ENCODE peak calls at places on chromosomes 2 and 18, in nine cellular contexts. One of them, this sample, is unnamed.

GRCh38 chr2:201953386-201953785 is 80.3 kb upstream of the FZD7 start:
- DNase-seq in left ventricle myocardium inferior: no peak
- DNase-seq in adrenal gland: no peak
- DNase-seq in neural crest cell: no peak
- DNase-seq in nephron progenitor cell: no peak
- DNase-seq in K562: no peak
- DNase-seq in IMR-90: no peak
- DNase-seq in Calu3: no peak
- DNase-seq in tibial artery: no peak
- DNase-seq in this sample: no peak

GRCh38 chr2:56379066-56379465 is 195.3 kb downstream of the CCDC85A start:
- DNase-seq in left ventricle myocardium inferior: no peak
- DNase-seq in adrenal gland: no peak
- DNase-seq in neural crest cell: no peak
- DNase-seq in nephron progenitor cell: no peak
- DNase-seq in K562: no peak
- DNase-seq in IMR-90: no peak
- DNase-seq in Calu3: no peak
- DNase-seq in tibial artery: no peak
- DNase-seq in this sample: no peak

GRCh38 chr18:64164883-64165282 is 16.0 kb upstream of the LINC00305 start:
- DNase-seq in left ventricle myocardium inferior: no peak
- DNase-seq in adrenal gland: no peak
- DNase-seq in neural crest cell: no peak
- DNase-seq in nephron progenitor cell: no peak
- DNase-seq in K562: no peak
- DNase-seq in IMR-90: no peak
- DNase-seq in Calu3: no peak
- DNase-seq in tibial artery: no peak
- DNase-seq in this sample: no peak

GRCh38 chr18:35117951-35118411 is 76.8 kb downstream of the MAPRE2 start:
- DNase-seq in left ventricle myocardium inferior: no peak
- DNase-seq in adrenal gland: peak; percentile 75
- DNase-seq in neural crest cell: no peak
- DNase-seq in nephron progenitor cell: peak; percentile 15
- DNase-seq in K562: no peak
- DNase-seq in IMR-90: peak; percentile 70
- DNase-seq in Calu3: no peak
- DNase-seq in tibial artery: no peak
- DNase-seq in this sample: no peak

GRCh38 chr2:32810909-32811495 is 135.8 kb upstream of the LTBP1 start:
- DNase-seq in left ventricle myocardium inferior: no peak
- DNase-seq in adrenal gland: no peak
- DNase-seq in neural crest cell: no peak
- DNase-seq in nephron progenitor cell: no peak
- DNase-seq in K562: no peak
- DNase-seq in IMR-90: no peak
- DNase-seq in Calu3: no peak
- DNase-seq in tibial artery: no peak
- DNase-seq in this sample: no peak

GRCh38 chr2:170361359-170361936 is 183.5 kb downstream of the MYO3B start:
- DNase-seq in left ventricle myocardium inferior: no peak
- DNase-seq in adrenal gland: peak; percentile 22
- DNase-seq in neural crest cell: peak; percentile 66
- DNase-seq in nephron progenitor cell: peak; percentile 69
- DNase-seq in K562: peak; percentile 90
- DNase-seq in IMR-90: peak; percentile 50
- DNase-seq in Calu3: peak; percentile 56
- DNase-seq in tibial artery: no peak
- DNase-seq in this sample: peak; percentile 70

GRCh38 chr2:151544449-151544848 is 134.7 kb downstream of the RIF1 start:
- DNase-seq in left ventricle myocardium inferior: no peak
- DNase-seq in adrenal gland: no peak
- DNase-seq in neural crest cell: no peak
- DNase-seq in nephron progenitor cell: no peak
- DNase-seq in K562: no peak
- DNase-seq in IMR-90: no peak
- DNase-seq in Calu3: no peak
- DNase-seq in tibial artery: no peak
- DNase-seq in this sample: no peak

GRCh38 chr2:12852135-12852534 is 135.4 kb downstream of the TRIB2 start:
- DNase-seq in left ventricle myocardium inferior: no peak
- DNase-seq in adrenal gland: no peak
- DNase-seq in neural crest cell: no peak
- DNase-seq in nephron progenitor cell: no peak
- DNase-seq in K562: peak; percentile 58
- DNase-seq in IMR-90: no peak
- DNase-seq in Calu3: no peak
- DNase-seq in tibial artery: no peak
- DNase-seq in this sample: no peak

GRCh38 chr2:179939282-179939681 is 67.8 kb downstream of the CWC22 start:
- DNase-seq in left ventricle myocardium inferior: no peak
- DNase-seq in adrenal gland: no peak
- DNase-seq in neural crest cell: no peak
- DNase-seq in nephron progenitor cell: no peak
- DNase-seq in K562: peak; percentile 18
- DNase-seq in IMR-90: no peak
- DNase-seq in Calu3: no peak
- DNase-seq in tibial artery: no peak
- DNase-seq in this sample: no peak

GRCh38 chr2:67574230-67574629 is 177.1 kb downstream of the ETAA1 start:
- DNase-seq in left ventricle myocardium inferior: no peak
- DNase-seq in adrenal gland: no peak
- DNase-seq in neural crest cell: no peak
- DNase-seq in nephron progenitor cell: no peak
- DNase-seq in K562: no peak
- DNase-seq in IMR-90: peak; percentile 88
- DNase-seq in Calu3: no peak
- DNase-seq in tibial artery: no peak
- DNase-seq in this sample: no peak

GRCh38 chr2:95530734-95531133 is 46.2 kb upstream of the TRIM43B start:
- DNase-seq in left ventricle myocardium inferior: no peak
- DNase-seq in adrenal gland: no peak
- DNase-seq in neural crest cell: no peak
- DNase-seq in nephron progenitor cell: no peak
- DNase-seq in K562: no peak
- DNase-seq in IMR-90: peak; percentile 88
- DNase-seq in Calu3: no peak
- DNase-seq in tibial artery: no peak
- DNase-seq in this sample: no peak

GRCh38 chr2:235988271-235989015 is 179.7 kb downstream of the GBX2 start:
- DNase-seq in left ventricle myocardium inferior: no peak
- DNase-seq in adrenal gland: no peak
- DNase-seq in neural crest cell: no peak
- DNase-seq in nephron progenitor cell: no peak
- DNase-seq in K562: no peak
- DNase-seq in IMR-90: no peak
- DNase-seq in Calu3: no peak
- DNase-seq in tibial artery: no peak
- DNase-seq in this sample: no peak
- TF ChIP-seq CTCF in left ventricle myocardium inferior: no peak
- TF ChIP-seq CTCF in adrenal gland: no peak
- TF ChIP-seq CTCF in neural crest cell: no peak
- TF ChIP-seq CTCF in nephron progenitor cell: no peak
- TF ChIP-seq CTCF in K562: no peak
- TF ChIP-seq CTCF in IMR-90: no peak
- TF ChIP-seq CTCF in Calu3: no peak
- TF ChIP-seq CTCF in tibial artery: no peak
- TF ChIP-seq CTCF in this sample: no peak

GRCh38 chr18:48818329-48819254 is 132.2 kb downstream of the SMAD7 start:
- DNase-seq in left ventricle myocardium inferior: peak; percentile 17
- DNase-seq in adrenal gland: peak; percentile 5
- DNase-seq in neural crest cell: no peak
- DNase-seq in nephron progenitor cell: no peak
- DNase-seq in K562: no peak
- DNase-seq in IMR-90: no peak
- DNase-seq in Calu3: no peak
- DNase-seq in tibial artery: peak; percentile 12
- DNase-seq in this sample: no peak
- TF ChIP-seq CTCF in left ventricle myocardium inferior: no peak
- TF ChIP-seq CTCF in adrenal gland: no peak
- TF ChIP-seq CTCF in neural crest cell: no peak
- TF ChIP-seq CTCF in nephron progenitor cell: no peak
- TF ChIP-seq CTCF in K562: no peak
- TF ChIP-seq CTCF in IMR-90: no peak
- TF ChIP-seq CTCF in Calu3: no peak
- TF ChIP-seq CTCF in tibial artery: no peak
- TF ChIP-seq CTCF in this sample: no peak

DNA sequence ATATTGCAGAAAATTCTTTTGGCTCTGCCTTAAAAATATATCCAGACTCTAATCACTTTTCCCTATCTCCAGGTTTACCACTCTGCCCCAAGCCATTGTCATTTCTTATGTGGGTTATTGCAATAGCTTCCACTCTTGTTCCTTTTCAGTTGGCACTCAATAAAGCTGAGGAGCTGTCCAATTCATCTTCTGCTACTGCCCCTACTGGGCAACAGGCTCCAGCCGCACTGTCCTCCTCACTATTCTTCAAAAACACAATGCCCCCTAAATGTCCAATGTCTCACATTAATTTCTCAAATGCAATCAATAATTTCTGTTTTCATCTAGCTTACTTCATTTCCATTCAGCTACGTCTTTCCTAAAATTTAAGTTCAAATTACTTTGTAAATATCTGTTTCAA is 1262.5 kb upstream of the CDH2 start:
- DNase-seq in left ventricle myocardium inferior: no peak
- DNase-seq in adrenal gland: no peak
- DNase-seq in neural crest cell: no peak
- DNase-seq in nephron progenitor cell: no peak
- DNase-seq in K562: no peak
- DNase-seq in IMR-90: no peak
- DNase-seq in Calu3: no peak
- DNase-seq in tibial artery: no peak
- DNase-seq in this sample: no peak
- TF ChIP-seq CTCF in left ventricle myocardium inferior: no peak
- TF ChIP-seq CTCF in adrenal gland: no peak
- TF ChIP-seq CTCF in neural crest cell: no peak
- TF ChIP-seq CTCF in nephron progenitor cell: peak; percentile 18
- TF ChIP-seq CTCF in K562: no peak
- TF ChIP-seq CTCF in IMR-90: peak; percentile 5
- TF ChIP-seq CTCF in Calu3: no peak
- TF ChIP-seq CTCF in tibial artery: no peak
- TF ChIP-seq CTCF in this sample: no peak

DNA sequence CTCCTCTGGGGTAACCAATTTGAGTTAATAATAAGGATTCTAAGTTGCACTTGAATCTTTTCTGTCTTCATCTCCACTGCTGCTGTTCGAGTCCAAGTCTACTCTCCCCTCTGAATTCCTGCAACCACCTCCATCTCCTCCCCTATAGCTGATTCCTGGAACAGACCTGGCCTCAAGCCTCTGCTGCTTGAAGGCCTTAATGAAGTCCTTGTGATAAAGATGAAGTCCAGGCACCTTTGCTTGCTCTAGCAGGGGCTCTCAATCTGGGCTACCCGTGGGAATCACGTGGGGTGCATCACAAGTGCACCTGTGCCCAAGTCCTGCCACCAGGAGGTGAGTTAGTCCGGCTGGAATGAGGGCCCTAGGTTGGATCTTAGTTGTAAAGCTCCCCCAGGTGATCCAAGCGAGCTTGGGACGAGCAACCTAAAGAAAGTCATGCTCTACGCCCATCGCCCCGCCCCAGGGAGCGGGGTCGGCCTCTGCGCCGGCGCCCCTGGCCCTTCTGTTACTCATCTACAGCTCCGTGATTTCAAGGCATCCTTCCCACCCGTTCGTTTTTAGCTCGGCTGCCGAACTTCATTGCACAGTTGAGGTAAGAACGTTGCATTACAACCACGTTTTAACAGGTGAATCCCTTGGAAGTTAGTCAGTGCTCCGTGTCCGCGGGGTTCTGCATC is 905 bp upstream of the IAH1 start:
- DNase-seq in left ventricle myocardium inferior: no peak
- DNase-seq in adrenal gland: no peak
- DNase-seq in neural crest cell: no peak
- DNase-seq in nephron progenitor cell: peak; percentile 25
- DNase-seq in K562: no peak
- DNase-seq in IMR-90: no peak
- DNase-seq in Calu3: peak; percentile 60
- DNase-seq in tibial artery: no peak
- DNase-seq in this sample: no peak
- TF ChIP-seq CTCF in left ventricle myocardium inferior: no peak
- TF ChIP-seq CTCF in adrenal gland: no peak
- TF ChIP-seq CTCF in neural crest cell: peak; percentile 49
- TF ChIP-seq CTCF in nephron progenitor cell: no peak
- TF ChIP-seq CTCF in K562: no peak
- TF ChIP-seq CTCF in IMR-90: no peak
- TF ChIP-seq CTCF in Calu3: peak; percentile 35
- TF ChIP-seq CTCF in tibial artery: peak; percentile 7
- TF ChIP-seq CTCF in this sample: no peak

GRCh38 chr2:84865181-84865783 is 15.6 kb downstream of the TRABD2A start:
- DNase-seq in left ventricle myocardium inferior: no peak
- DNase-seq in adrenal gland: no peak
- DNase-seq in neural crest cell: no peak
- DNase-seq in nephron progenitor cell: no peak
- DNase-seq in K562: no peak
- DNase-seq in IMR-90: peak; percentile 43
- DNase-seq in Calu3: no peak
- DNase-seq in tibial artery: no peak
- DNase-seq in this sample: no peak
- TF ChIP-seq CTCF in left ventricle myocardium inferior: peak; percentile 38
- TF ChIP-seq CTCF in adrenal gland: no peak
- TF ChIP-seq CTCF in neural crest cell: no peak
- TF ChIP-seq CTCF in nephron progenitor cell: no peak
- TF ChIP-seq CTCF in K562: peak; percentile 54
- TF ChIP-seq CTCF in IMR-90: peak; percentile 43
- TF ChIP-seq CTCF in Calu3: peak; percentile 48
- TF ChIP-seq CTCF in tibial artery: no peak
- TF ChIP-seq CTCF in this sample: no peak

This sample was measured in endothelial cell.